ENCODE peak calls at places on chromosomes 1 and 21, in five cellular contexts. P is T-helper 22 cell; Y is stimulated activated CD4-positive, alpha-beta T cell treated with anti-CD3 and anti-CD28 coated beads, Interleukin-2, amount 100 ng/mL, for 48 hours; X is AG04450; T is Peyer's patch. J is an unnamed sample.

GRCh38 chr1:51877434-51878306 is 857 bp downstream of the NRDC start:
- DNase-seq in P (no peak), T (peak), Y (no peak), X (no peak), J (peak)

GRCh38 chr1:207181838-207182237 is 77.8 kb downstream of the C4BPA start:
- DNase-seq in P (no peak), Y (no peak), X (no peak), T (no peak), J (no peak)

GRCh38 chr1:97911266-97912215 is 9.3 kb downstream of the DPYD start:
- DNase-seq in Y (no peak), X (no peak), T (no peak), P (no peak), J (no peak)

GRCh38 chr1:181669209-181669608 is 185.9 kb downstream of the CACNA1E start:
- DNase-seq in P (no peak), X (no peak), Y (no peak), T (no peak), J (no peak)

GRCh38 chr1:61699893-61700851 is 24.8 kb downstream of the TM2D1 start:
- DNase-seq in Y (no peak), T (no peak), X (no peak), P (no peak), J (no peak)

GRCh38 chr1:155200920-155201319 is 6.8 kb downstream of the THBS3 start:
- DNase-seq in P (no peak), X (no peak), T (no peak), Y (no peak), J (no peak)

GRCh38 chr1:159944623-159945455 is 574 bp downstream of the IGSF9 start:
- DNase-seq in P (no peak), X (no peak), T (peak), Y (no peak), J (no peak)

GRCh38 chr1:229410692-229411433 is 23.0 kb downstream of the ACTA1 start:
- DNase-seq in Y (no peak), X (no peak), P (no peak), T (no peak), J (no peak)

GRCh38 chr1:19317126-19317910 is 5.2 kb downstream of the SLC66A1 start:
- DNase-seq in Y (no peak), T (peak), X (no peak), P (no peak), J (no peak)

GRCh38 chr1:160373696-160374095 is 6.8 kb downstream of the NHLH1 start:
- DNase-seq in P (no peak), Y (no peak), T (no peak), X (no peak), J (no peak)

GRCh38 chr1:1917304-1917976 is 1.6 kb downstream of the TMEM52 start:
- DNase-seq in P (no peak), X (no peak), Y (no peak), T (no peak), J (no peak)

GRCh38 chr1:204887846-204888245 is 17.2 kb downstream of the NFASC start:
- DNase-seq in Y (no peak), P (no peak), X (no peak), T (no peak), J (no peak)

GRCh38 chr1:24803220-24803619 is 58.0 kb downstream of the CLIC4 start:
- DNase-seq in Y (no peak), X (no peak), P (no peak), T (no peak), J (no peak)

GRCh38 chr1:183633676-183634343 is 1.8 kb downstream of the ARPC5 start:
- DNase-seq in X (peak), P (peak), Y (no peak), T (no peak), J (no peak)

GRCh38 chr1:162233066-162233465 is 143.6 kb downstream of the SPATA46 start:
- DNase-seq in T (no peak), Y (no peak), X (no peak), P (no peak), J (no peak)

GRCh38 chr1:53918343-53918742 is 24.4 kb downstream of the DIO1 start:
- DNase-seq in T (no peak), Y (no peak), P (no peak), X (no peak), J (no peak)

GRCh38 chr1:65904681-65905083 is 112.0 kb downstream of the PDE4B start:
- DNase-seq in Y (no peak), X (no peak), T (no peak), P (no peak), J (no peak)

GRCh38 chr21:36708512-36709029 is 9.7 kb downstream of the SIM2 start:
- DNase-seq in T (peak), Y (no peak), P (no peak), X (no peak), J (no peak)

GRCh38 chr1:186213225-186213607 is 161.8 kb downstream of the TPR start:
- DNase-seq in X (no peak), T (no peak), P (no peak), Y (no peak), J (no peak)

GRCh38 chr1:35931424-35932157 is 686 bp downstream of the AGO3 start:
- DNase-seq in T (peak), Y (no peak), X (no peak), P (no peak), J (peak)

GRCh38 chr1:224160171-224160682 is 22.8 kb upstream of the DEGS1 start:
- DNase-seq in X (no peak), P (no peak), Y (no peak), T (no peak), J (no peak)

GRCh38 chr1:180845352-180845751 is 67.3 kb upstream of the KIAA1614 start:
- DNase-seq in Y (no peak), T (no peak), P (no peak), X (no peak), J (no peak)

GRCh38 chr1:151199860-151200581 is 1.7 kb downstream of the PIP5K1A start:
- DNase-seq in T (no peak), P (no peak), Y (no peak), X (peak), J (no peak)

GRCh38 chr21:15011967-15012366 is 52.8 kb downstream of the NRIP1 start:
- DNase-seq in P (no peak), Y (no peak), X (no peak), T (no peak), J (no peak)

GRCh38 chr1:155392898-155393411 is 72.3 kb downstream of the RUSC1 start:
- DNase-seq in P (no peak), T (no peak), Y (no peak), X (no peak), J (no peak)

GRCh38 chr1:181206513-181206912 is 118.0 kb downstream of the IER5 start:
- DNase-seq in T (no peak), X (no peak), P (no peak), Y (no peak), J (no peak)

J was measured in neural crest cell.